ENCODE peak calls at places on chromosome 22, in six cellular contexts. H, B, Y, L, D and K are unnamed samples.

GRCh38 chr22:42328130-42328821 is 57.8 kb upstream of the TCF20 start:
- DNase-seq in H (no peak), B (no peak), Y (no peak), D (no peak), L (no peak), K (no peak)

GRCh38 chr22:27876684-27877083 is 42.4 kb downstream of the PITPNB start:
- DNase-seq in B (no peak), H (no peak), L (no peak), D (no peak), Y (peak), K (no peak)

GRCh38 chr22:43529954-43530863 is 118.4 kb downstream of the MPPED1 start:
- DNase-seq in Y (no peak), B (no peak), H (no peak), D (no peak), L (no peak), K (peak)

GRCh38 chr22:26679003-26679629 is 21.7 kb downstream of the MIAT start:
- DNase-seq in D (peak), L (peak), H (peak), Y (peak), B (peak), K (peak)

GRCh38 chr22:31952459-31952858 is 8.1 kb downstream of the YWHAH start:
- DNase-seq in D (no peak), Y (peak), B (no peak), H (no peak), L (no peak), K (peak)

GRCh38 chr22:46352691-46353386 is 17.3 kb downstream of the TRMU start:
- DNase-seq in L (no peak), H (no peak), D (no peak), B (peak), Y (peak), K (peak)

GRCh38 chr22:42902875-42903510 is 45.9 kb upstream of the ARFGAP3 start:
- DNase-seq in D (no peak), H (no peak), Y (peak), L (no peak), B (no peak), K (no peak)

GRCh38 chr22:48896766-48897637 is 930.7 kb downstream of the BRD1 start:
- DNase-seq in Y (no peak), D (no peak), H (no peak), B (no peak), L (no peak), K (no peak)

GRCh38 chr22:45889093-45889538 is 87.8 kb downstream of the WNT7B start:
- DNase-seq in D (no peak), H (no peak), Y (no peak), B (no peak), L (no peak), K (no peak)

GRCh38 chr22:42114721-42115120 is 15.9 kb downstream of the CYP2D6 start:
- DNase-seq in L (no peak), B (no peak), Y (peak), D (no peak), H (no peak), K (no peak)

GRCh38 chr22:39631857-39632256 is 61.3 kb downstream of the CACNA1I start:
- DNase-seq in Y (no peak), D (no peak), H (no peak), L (no peak), B (no peak), K (no peak)

GRCh38 chr22:30984317-30984716 is 15.3 kb downstream of the TUG1 start:
- DNase-seq in Y (no peak), L (no peak), H (no peak), D (no peak), B (no peak), K (no peak)

GRCh38 chr22:40240671-40241070 is 62.9 kb downstream of the TNRC6B start:
- DNase-seq in L (no peak), B (no peak), H (peak), Y (no peak), D (no peak), K (peak)

GRCh38 chr22:36238348-36239149 is 778 bp downstream of the APOL2 start:
- DNase-seq in H (no peak), Y (peak), L (no peak), B (peak), D (no peak), K (no peak)

GRCh38 chr22:20940178-20940790 is 23.1 kb downstream of the CRKL start:
- DNase-seq in H (no peak), B (no peak), L (no peak), Y (no peak), D (no peak), K (no peak)

GRCh38 chr22:31046591-31047226 is 34.4 kb upstream of the SMTN start:
- DNase-seq in H (no peak), B (peak), L (no peak), Y (peak), D (no peak), K (no peak)

GRCh38 chr22:44595841-44596341 is 97.9 kb upstream of the RTL6 start:
- DNase-seq in B (peak), Y (no peak), L (no peak), D (no peak), H (no peak), K (no peak)

GRCh38 chr22:36243996-36244395 is 4.7 kb upstream of the APOL2 start:
- DNase-seq in H (no peak), D (no peak), L (no peak), Y (no peak), B (no peak), K (no peak)

GRCh38 chr22:36580846-36581245 is 51.9 kb upstream of the EIF3D start:
- DNase-seq in H (no peak), Y (no peak), D (no peak), B (no peak), L (no peak), K (no peak)

GRCh38 chr22:29581799-29582198 is 886 bp upstream of the NIPSNAP1 start:
- DNase-seq in L (no peak), B (peak), Y (no peak), H (no peak), D (no peak), K (peak)

GRCh38 chr22:40216041-40216756 is 38.5 kb downstream of the TNRC6B start:
- DNase-seq in Y (no peak), L (no peak), D (no peak), B (no peak), H (peak), K (no peak)

GRCh38 chr22:39814899-39815298 is 78.7 kb downstream of the ENTHD1 start:
- DNase-seq in B (no peak), L (no peak), H (no peak), Y (peak), D (no peak), K (peak)

GRCh38 chr22:27836181-27836580 is 34.6 kb upstream of the MN1 start:
- DNase-seq in D (no peak), L (no peak), H (no peak), Y (no peak), B (no peak), K (no peak)

GRCh38 chr22:29625090-29625825 is 21.8 kb downstream of the NF2 start:
- DNase-seq in H (no peak), B (peak), D (no peak), Y (peak), L (no peak), K (peak)

GRCh38 chr22:46473021-46473779 is 64.2 kb downstream of the CELSR1 start:
- DNase-seq in H (no peak), D (no peak), L (no peak), Y (no peak), B (no peak), K (no peak)

GRCh38 chr22:29073618-29074275 is 912 bp downstream of the KREMEN1 start:
- DNase-seq in D (peak), Y (peak), H (no peak), L (no peak), B (peak), K (peak)

GRCh38 chr22:46003271-46004091 is 26.5 kb upstream of the WNT7B start:
- DNase-seq in Y (no peak), D (no peak), H (no peak), B (no peak), L (no peak), K (no peak)

GRCh38 chr22:31080164-31080847 is 812 bp upstream of the SMTN start:
- DNase-seq in L (no peak), H (no peak), D (no peak), Y (no peak), B (no peak), K (no peak)

GRCh38 chr22:44246615-44247326 is 66.0 kb downstream of the SHISAL1 start:
- DNase-seq in L (no peak), D (no peak), Y (no peak), H (no peak), B (no peak), K (no peak)

GRCh38 chr22:25840883-25841282 is 98.9 kb downstream of the MYO18B start:
- DNase-seq in H (no peak), Y (no peak), L (no peak), D (no peak), B (no peak), K (no peak)

GRCh38 chr22:29457730-29458129 is 19.3 kb downstream of the RFPL1 start:
- DNase-seq in L (no peak), B (no peak), H (no peak), Y (peak), D (no peak), K (peak)

GRCh38 chr22:42468841-42469240 is 36.6 kb upstream of the NFAM1 start:
- DNase-seq in D (no peak), Y (peak), B (no peak), H (no peak), L (no peak), K (no peak)

GRCh38 chr22:27670701-27671412 is 130.7 kb downstream of the MN1 start:
- DNase-seq in D (peak), H (no peak), Y (no peak), L (no peak), B (no peak), K (no peak)

GRCh38 chr22:36329217-36330078 is 58.3 kb downstream of the MYH9 start:
- DNase-seq in H (peak), Y (peak), B (peak), D (peak), L (peak), K (peak)

GRCh38 chr22:46031965-46032851 is 55.2 kb upstream of the WNT7B start:
- DNase-seq in B (no peak), D (no peak), L (no peak), H (no peak), Y (no peak), K (no peak)

GRCh38 chr22:39278040-39278439 is 33.3 kb upstream of the PDGFB start:
- DNase-seq in H (no peak), Y (peak), D (no peak), L (no peak), B (no peak), K (no peak)

GRCh38 chr22:40238425-40239344 is 61.0 kb downstream of the TNRC6B start:
- DNase-seq in L (no peak), H (no peak), Y (peak), B (no peak), D (no peak), K (peak)

GRCh38 chr22:27296091-27296675 is 505.4 kb downstream of the MN1 start:
- DNase-seq in Y (no peak), H (no peak), L (no peak), B (no peak), D (no peak), K (no peak)

DNA sequence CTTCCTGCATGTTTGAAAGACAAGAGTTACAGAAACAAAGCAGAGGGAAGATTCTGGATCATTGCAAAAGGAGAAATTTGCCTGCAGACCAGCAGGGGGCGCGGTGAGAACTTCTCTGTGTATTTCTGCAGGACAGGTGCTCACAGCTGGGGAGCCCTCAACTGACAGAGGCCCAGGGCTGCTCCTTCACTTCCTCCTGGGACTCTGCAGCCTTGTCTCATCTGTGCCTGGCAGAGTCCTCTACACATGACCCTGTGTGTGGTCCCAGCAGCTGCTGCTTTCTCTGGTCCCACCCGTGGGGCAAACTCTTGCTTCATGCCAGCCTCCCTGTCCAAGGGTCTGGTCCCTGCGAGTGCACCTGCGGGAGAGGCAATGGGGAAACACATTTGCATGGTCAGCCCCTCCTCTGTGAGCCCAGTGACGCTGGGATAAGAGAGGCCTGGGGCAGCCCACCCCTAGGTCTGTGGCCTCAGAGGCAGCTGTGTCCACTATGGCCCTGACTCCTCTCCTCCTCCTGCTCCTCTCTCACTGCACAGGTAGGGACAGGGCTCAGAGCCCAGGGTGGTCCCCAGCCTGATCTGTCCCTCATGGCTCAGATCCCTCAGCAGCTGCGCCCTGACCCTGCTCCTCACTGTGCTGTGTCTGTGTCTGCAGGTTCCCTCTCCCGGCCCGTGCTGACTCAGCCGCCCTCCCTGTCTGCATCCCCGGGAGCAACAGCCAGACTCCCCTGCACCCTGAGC is 43.2 kb upstream of the VPREB1 start:
- DNase-seq in H (peak), Y (peak), B (no peak), L (no peak), D (no peak), K (no peak)
- TF ChIP-seq CTCF in H (peak), Y (peak), B (no peak), L (no peak), D (no peak), K (peak)

DNA sequence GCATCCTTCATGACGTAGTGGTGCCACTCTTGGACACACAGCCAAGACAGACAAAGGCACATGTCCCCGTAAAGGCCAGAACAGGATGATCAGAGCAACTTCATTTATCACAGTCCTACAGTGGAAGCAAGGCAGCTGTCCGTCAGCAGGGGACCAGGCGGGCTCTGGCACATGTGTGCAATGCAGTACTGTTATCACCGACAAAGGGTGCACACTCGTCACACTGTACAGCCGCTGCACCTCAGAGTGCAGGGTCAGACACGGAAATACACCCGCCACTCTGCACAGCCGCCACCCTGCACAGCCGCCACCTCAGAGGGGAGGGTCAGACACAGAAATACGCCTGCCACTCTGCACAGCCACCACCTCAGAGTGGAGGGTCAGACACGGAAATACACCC is 13.4 kb upstream of the IL17REL start:
- DNase-seq in L (no peak), Y (no peak), B (no peak), D (no peak), H (no peak), K (no peak)
- TF ChIP-seq CTCF in L (no peak), Y (no peak), B (no peak), D (no peak), H (no peak), K (no peak)

DNA sequence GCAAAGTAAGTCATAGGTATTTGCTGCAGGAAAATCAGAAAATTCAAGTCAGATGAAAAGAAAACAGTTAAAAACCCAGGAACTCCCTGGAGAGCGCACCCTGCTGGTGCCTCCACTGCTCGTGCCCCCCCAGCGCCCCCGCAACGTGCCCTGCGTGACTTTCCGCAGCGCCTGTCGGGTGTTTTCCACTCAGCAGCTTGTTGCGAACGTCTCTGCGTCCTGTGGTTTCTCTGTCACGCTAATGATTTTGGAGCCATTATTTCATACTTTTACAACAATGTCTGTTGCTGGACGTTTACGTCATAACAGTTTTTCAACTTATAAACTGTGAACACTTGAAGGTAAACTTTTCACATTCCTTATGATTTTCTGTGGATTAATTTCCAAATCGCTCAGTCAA is 5.0 kb downstream of the CRELD2 start:
- DNase-seq in Y (no peak), D (no peak), H (no peak), B (no peak), L (no peak), K (no peak)
- TF ChIP-seq CTCF in Y (peak), D (no peak), H (no peak), B (no peak), L (no peak), K (peak)

GRCh38 chr22:37951305-37951704 is 2.1 kb downstream of the C22orf23 start:
- DNase-seq in L (no peak), Y (peak), B (no peak), H (no peak), D (no peak), K (peak)
- TF ChIP-seq CTCF in L (no peak), Y (peak), B (no peak), H (no peak), D (no peak), K (no peak)

DNA sequence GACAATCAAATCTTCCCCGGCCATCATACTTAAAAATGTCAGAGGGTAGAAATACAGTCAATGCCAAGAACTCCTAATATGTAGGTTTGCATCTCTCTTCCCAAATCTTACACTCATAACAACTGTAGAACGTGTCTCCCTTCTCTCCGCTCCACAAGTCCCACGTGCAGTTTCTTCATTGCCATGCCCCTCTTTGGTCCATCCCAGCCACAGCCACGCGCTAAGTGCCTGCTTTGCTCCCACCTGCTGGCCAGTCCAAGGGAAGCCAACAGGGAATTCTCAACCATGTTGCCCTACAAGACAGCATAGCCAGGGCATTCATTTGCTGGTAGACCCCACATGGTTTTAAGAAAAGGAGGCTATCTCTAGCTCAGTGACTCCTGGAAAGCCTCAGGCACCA is 420.6 kb upstream of the ISX start:
- DNase-seq in B (no peak), H (no peak), D (no peak), L (no peak), Y (no peak), K (no peak)
- TF ChIP-seq CTCF in B (no peak), H (no peak), D (no peak), L (no peak), Y (no peak), K (no peak)

DNA sequence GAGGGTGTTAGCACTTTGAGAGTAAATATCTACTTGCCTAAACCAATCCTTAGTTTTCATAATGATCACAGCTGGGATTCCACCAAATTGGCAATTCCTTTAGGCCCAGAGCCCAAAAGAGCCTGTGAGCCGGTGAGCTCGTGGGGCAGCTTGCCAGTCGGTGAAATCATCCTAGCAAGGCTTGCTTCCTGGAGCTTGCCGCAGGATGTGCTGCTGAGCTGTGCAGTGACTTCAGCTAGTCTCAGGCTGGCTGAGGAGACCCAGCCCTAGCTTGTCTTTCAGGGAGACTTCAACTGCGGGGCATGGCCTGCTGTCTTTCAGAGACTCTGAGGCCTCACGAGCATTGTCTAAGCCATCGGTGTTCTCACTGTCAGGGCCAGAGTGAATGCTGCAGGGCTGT is 73.6 kb upstream of the SUSD2 start:
- DNase-seq in H (no peak), Y (peak), B (peak), D (no peak), L (peak), K (peak)
- TF ChIP-seq CTCF in H (no peak), Y (peak), B (peak), D (no peak), L (peak), K (no peak)

GRCh38 chr22:47842119-47842518 is 1079.7 kb downstream of the TBC1D22A start:
- DNase-seq in L (no peak), H (no peak), Y (no peak), D (no peak), B (no peak), K (no peak)
- TF ChIP-seq CTCF in L (no peak), H (no peak), Y (no peak), D (no peak), B (no peak), K (no peak)

DNA sequence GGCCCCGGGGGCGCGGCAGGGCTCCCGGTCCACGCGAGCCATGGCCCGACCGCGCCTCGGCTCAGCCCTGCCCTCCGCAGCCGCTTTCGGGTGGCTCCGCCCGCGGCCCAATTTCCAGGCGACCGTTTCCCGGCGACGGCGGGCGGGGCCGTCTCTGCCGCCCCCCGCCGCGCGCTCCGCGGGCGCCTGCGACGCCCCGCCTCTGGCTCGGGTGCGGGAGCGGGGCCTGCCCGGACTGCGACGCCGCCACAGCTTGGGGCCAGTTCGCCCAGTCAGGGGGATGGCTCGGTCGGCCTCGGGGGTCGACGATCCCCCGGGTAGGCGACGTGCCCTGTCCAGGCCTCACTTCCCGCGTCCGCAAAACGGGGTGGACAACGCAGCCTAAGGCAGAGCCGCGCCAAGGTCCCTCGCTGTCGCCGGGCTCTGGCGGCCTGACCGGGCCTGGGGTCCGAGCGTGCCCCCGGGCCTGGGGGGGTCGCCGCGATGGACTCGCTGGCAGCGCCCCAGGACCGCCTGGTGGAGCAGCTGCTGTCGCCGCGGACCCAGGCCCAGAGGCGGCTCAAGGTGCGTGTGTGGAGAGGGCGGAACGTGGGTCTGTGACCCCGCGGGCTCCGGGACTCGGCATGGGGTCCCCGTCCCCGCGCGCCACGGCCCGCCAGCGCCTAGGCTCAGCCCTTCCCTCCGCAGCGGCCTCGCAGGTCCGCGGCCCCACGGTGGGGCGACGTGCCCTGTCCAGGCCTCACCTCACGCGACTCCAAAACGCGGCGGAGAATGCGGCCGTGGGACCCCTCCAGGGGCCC is 4.2 kb downstream of the SEPTIN5 start:
- DNase-seq in D (no peak), B (no peak), H (no peak), Y (no peak), L (no peak), K (no peak)
- TF ChIP-seq CTCF in D (peak), B (no peak), H (peak), Y (no peak), L (no peak), K (no peak)